ENCODE peak calls at places on chromosomes 1 and 21, in nine cellular contexts. One of them, this sample, is unnamed. For H3K4me1 and H3K36me3, the result is how much of the 10 kb centered on the place peaks cover.

GRCh38 chr1:59967141-59967697 is 40.6 kb upstream of the CYP2J2 start:
- DNase-seq in fibroblast of lung: peak
- DNase-seq in CD4-positive, CD25-positive, alpha-beta regulatory T cell: no peak
- DNase-seq in Caco-2: no peak
- DNase-seq in PC-3: peak
- DNase-seq in uterus: no peak
- DNase-seq in body of pancreas: peak
- DNase-seq in mammary epithelial cell: no peak
- DNase-seq in CD8-positive, alpha-beta T cell: no peak
- DNase-seq in this sample: no peak

GRCh38 chr21:29372063-29372802 is 73.5 kb downstream of the BACH1 start:
- DNase-seq in Caco-2: peak
- DNase-seq in body of pancreas: peak
- DNase-seq in uterus: peak
- DNase-seq in CD4-positive, CD25-positive, alpha-beta regulatory T cell: peak
- DNase-seq in mammary epithelial cell: peak
- DNase-seq in fibroblast of lung: peak
- DNase-seq in CD8-positive, alpha-beta T cell: no peak
- DNase-seq in PC-3: peak
- DNase-seq in this sample: peak

GRCh38 chr1:87024936-87025537 is 110.6 kb downstream of the HS2ST1 start:
- DNase-seq in Caco-2: no peak
- DNase-seq in CD8-positive, alpha-beta T cell: no peak
- DNase-seq in CD4-positive, CD25-positive, alpha-beta regulatory T cell: no peak
- DNase-seq in fibroblast of lung: peak
- DNase-seq in PC-3: peak
- DNase-seq in uterus: no peak
- DNase-seq in body of pancreas: peak
- DNase-seq in mammary epithelial cell: peak
- DNase-seq in this sample: no peak

GRCh38 chr1:220879090-220879508 is at the start of gene HLX:
- DNase-seq in mammary epithelial cell: peak
- DNase-seq in body of pancreas: peak
- DNase-seq in CD4-positive, CD25-positive, alpha-beta regulatory T cell: no peak
- DNase-seq in fibroblast of lung: peak
- DNase-seq in Caco-2: no peak
- DNase-seq in uterus: peak
- DNase-seq in CD8-positive, alpha-beta T cell: no peak
- DNase-seq in PC-3: peak
- DNase-seq in this sample: no peak

GRCh38 chr1:234111458-234112142 is 207.1 kb downstream of the SLC35F3 start:
- DNase-seq in uterus: no peak
- DNase-seq in PC-3: peak
- DNase-seq in Caco-2: peak
- DNase-seq in fibroblast of lung: peak
- DNase-seq in CD4-positive, CD25-positive, alpha-beta regulatory T cell: no peak
- DNase-seq in mammary epithelial cell: peak
- DNase-seq in body of pancreas: peak
- DNase-seq in CD8-positive, alpha-beta T cell: no peak
- DNase-seq in this sample: no peak

GRCh38 chr1:157562515-157562914 is 10.2 kb upstream of the FCRL5 start:
- DNase-seq in CD8-positive, alpha-beta T cell: no peak
- DNase-seq in CD4-positive, CD25-positive, alpha-beta regulatory T cell: no peak
- DNase-seq in Caco-2: no peak
- DNase-seq in body of pancreas: no peak
- DNase-seq in mammary epithelial cell: no peak
- DNase-seq in fibroblast of lung: no peak
- DNase-seq in uterus: no peak
- DNase-seq in PC-3: no peak
- DNase-seq in this sample: no peak

GRCh38 chr1:118304722-118305344 is 119.8 kb upstream of the SPAG17 start:
- DNase-seq in body of pancreas: peak
- DNase-seq in mammary epithelial cell: no peak
- DNase-seq in PC-3: peak
- DNase-seq in CD4-positive, CD25-positive, alpha-beta regulatory T cell: no peak
- DNase-seq in fibroblast of lung: peak
- DNase-seq in CD8-positive, alpha-beta T cell: no peak
- DNase-seq in uterus: no peak
- DNase-seq in Caco-2: no peak
- DNase-seq in this sample: no peak

GRCh38 chr1:119181236-119181635 is 40.8 kb upstream of the WARS2 start:
- DNase-seq in mammary epithelial cell: no peak
- DNase-seq in Caco-2: no peak
- DNase-seq in fibroblast of lung: no peak
- DNase-seq in uterus: no peak
- DNase-seq in CD4-positive, CD25-positive, alpha-beta regulatory T cell: no peak
- DNase-seq in PC-3: no peak
- DNase-seq in CD8-positive, alpha-beta T cell: no peak
- DNase-seq in body of pancreas: no peak
- DNase-seq in this sample: no peak

GRCh38 chr1:175138579-175138978 is 54.0 kb downstream of the KIAA0040 start:
- DNase-seq in mammary epithelial cell: no peak
- DNase-seq in body of pancreas: no peak
- DNase-seq in PC-3: peak
- DNase-seq in CD8-positive, alpha-beta T cell: no peak
- DNase-seq in Caco-2: no peak
- DNase-seq in fibroblast of lung: no peak
- DNase-seq in CD4-positive, CD25-positive, alpha-beta regulatory T cell: no peak
- DNase-seq in uterus: no peak
- DNase-seq in this sample: no peak

GRCh38 chr1:216919033-216919970 is 196.1 kb upstream of the ESRRG start:
- DNase-seq in fibroblast of lung: no peak
- DNase-seq in CD4-positive, CD25-positive, alpha-beta regulatory T cell: no peak
- DNase-seq in uterus: no peak
- DNase-seq in PC-3: no peak
- DNase-seq in CD8-positive, alpha-beta T cell: no peak
- DNase-seq in Caco-2: no peak
- DNase-seq in body of pancreas: no peak
- DNase-seq in mammary epithelial cell: no peak
- DNase-seq in this sample: no peak

GRCh38 chr1:57279909-57280666 is 143.8 kb downstream of the DAB1 start:
- DNase-seq in uterus: no peak
- DNase-seq in mammary epithelial cell: peak
- DNase-seq in PC-3: peak
- DNase-seq in CD8-positive, alpha-beta T cell: no peak
- DNase-seq in fibroblast of lung: no peak
- DNase-seq in body of pancreas: no peak
- DNase-seq in Caco-2: peak
- DNase-seq in CD4-positive, CD25-positive, alpha-beta regulatory T cell: no peak
- DNase-seq in this sample: no peak

GRCh38 chr1:65832296-65832695 is 39.6 kb downstream of the PDE4B start:
- DNase-seq in body of pancreas: no peak
- DNase-seq in mammary epithelial cell: no peak
- DNase-seq in CD4-positive, CD25-positive, alpha-beta regulatory T cell: no peak
- DNase-seq in Caco-2: no peak
- DNase-seq in fibroblast of lung: peak
- DNase-seq in PC-3: no peak
- DNase-seq in CD8-positive, alpha-beta T cell: no peak
- DNase-seq in uterus: no peak
- DNase-seq in this sample: no peak

GRCh38 chr1:41713557-41714327 is 205.0 kb downstream of the HIVEP3 start:
- DNase-seq in PC-3: peak
- DNase-seq in uterus: peak
- DNase-seq in Caco-2: no peak
- DNase-seq in mammary epithelial cell: peak
- DNase-seq in CD4-positive, CD25-positive, alpha-beta regulatory T cell: no peak
- DNase-seq in CD8-positive, alpha-beta T cell: no peak
- DNase-seq in fibroblast of lung: peak
- DNase-seq in body of pancreas: no peak
- DNase-seq in this sample: no peak

GRCh38 chr1:162755306-162755705 is 35.2 kb upstream of the HSD17B7 start:
- DNase-seq in fibroblast of lung: no peak
- DNase-seq in mammary epithelial cell: no peak
- DNase-seq in Caco-2: no peak
- DNase-seq in body of pancreas: no peak
- DNase-seq in CD4-positive, CD25-positive, alpha-beta regulatory T cell: no peak
- DNase-seq in PC-3: no peak
- DNase-seq in CD8-positive, alpha-beta T cell: no peak
- DNase-seq in uterus: no peak
- DNase-seq in this sample: no peak

GRCh38 chr1:231160851-231161710 is 777 bp upstream of the TRIM67 start:
- DNase-seq in fibroblast of lung: no peak
- DNase-seq in PC-3: no peak
- DNase-seq in CD4-positive, CD25-positive, alpha-beta regulatory T cell: no peak
- DNase-seq in uterus: no peak
- DNase-seq in body of pancreas: no peak
- DNase-seq in mammary epithelial cell: no peak
- DNase-seq in Caco-2: no peak
- DNase-seq in CD8-positive, alpha-beta T cell: no peak
- DNase-seq in this sample: no peak

GRCh38 chr1:81237531-81238528 is 562.9 kb upstream of the ADGRL2 start:
- DNase-seq in CD8-positive, alpha-beta T cell: no peak
- DNase-seq in fibroblast of lung: no peak
- DNase-seq in PC-3: no peak
- DNase-seq in mammary epithelial cell: peak
- DNase-seq in CD4-positive, CD25-positive, alpha-beta regulatory T cell: no peak
- DNase-seq in Caco-2: no peak
- DNase-seq in body of pancreas: no peak
- DNase-seq in uterus: no peak
- DNase-seq in this sample: no peak

DNA sequence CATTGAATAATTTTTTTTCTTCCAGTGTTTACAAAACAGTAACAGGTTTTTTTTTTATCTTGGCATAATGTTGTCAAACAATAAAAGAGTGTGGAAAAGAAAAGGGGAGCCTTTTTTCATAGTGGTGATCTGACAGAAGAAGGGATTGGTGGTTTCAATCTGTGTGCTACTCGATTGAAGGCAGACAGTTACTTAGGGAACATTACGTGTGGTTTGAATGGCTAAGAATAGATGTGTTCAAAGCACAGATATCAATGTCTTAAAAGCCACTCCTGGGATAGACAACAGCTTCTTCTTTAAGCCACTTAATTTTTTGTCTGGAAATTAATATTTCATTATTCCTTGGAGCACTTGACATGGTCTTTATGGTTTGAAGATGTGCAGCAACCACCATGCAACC is 558.6 kb upstream of the ADGRL2 start:
- DNase-seq in mammary epithelial cell: no peak
- DNase-seq in CD8-positive, alpha-beta T cell: no peak
- DNase-seq in uterus: no peak
- DNase-seq in CD4-positive, CD25-positive, alpha-beta regulatory T cell: no peak
- DNase-seq in PC-3: no peak
- DNase-seq in fibroblast of lung: no peak
- DNase-seq in Caco-2: no peak
- DNase-seq in body of pancreas: no peak
- DNase-seq in this sample: no peak
- H3K4me3 ChIP-seq in mammary epithelial cell: no peak
- H3K4me3 ChIP-seq in CD8-positive, alpha-beta T cell: no peak
- H3K4me3 ChIP-seq in uterus: no peak
- H3K4me3 ChIP-seq in CD4-positive, CD25-positive, alpha-beta regulatory T cell: no peak
- H3K4me3 ChIP-seq in PC-3: no peak
- H3K4me3 ChIP-seq in fibroblast of lung: no peak
- H3K4me3 ChIP-seq in Caco-2: no peak
- H3K4me3 ChIP-seq in body of pancreas: no peak
- H3K4me3 ChIP-seq in this sample: no peak

DNA sequence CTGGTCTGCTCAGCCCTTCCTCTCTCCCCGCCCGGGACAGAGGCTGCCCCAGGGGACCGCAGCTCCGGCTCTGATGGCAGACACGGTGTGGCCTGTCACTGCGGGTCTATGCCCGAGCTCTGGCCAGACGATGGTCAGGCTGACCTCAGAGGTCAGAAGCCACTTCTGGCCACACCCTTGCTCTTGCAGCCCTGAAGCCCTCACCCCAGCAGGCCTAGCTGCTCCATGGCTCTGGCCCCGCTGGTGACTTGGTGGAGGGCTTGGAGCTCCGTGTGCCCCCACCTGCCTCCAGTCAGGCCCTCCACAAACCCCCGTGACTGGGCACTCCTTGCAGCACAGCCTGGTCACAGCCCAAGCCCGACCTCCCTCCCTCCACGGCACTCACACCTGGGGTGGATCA is 47.6 kb downstream of the PRDM16 start:
- DNase-seq in CD8-positive, alpha-beta T cell: no peak
- DNase-seq in PC-3: no peak
- DNase-seq in body of pancreas: no peak
- DNase-seq in uterus: no peak
- DNase-seq in CD4-positive, CD25-positive, alpha-beta regulatory T cell: no peak
- DNase-seq in mammary epithelial cell: no peak
- DNase-seq in fibroblast of lung: no peak
- DNase-seq in Caco-2: no peak
- DNase-seq in this sample: no peak
- H3K4me1 ChIP-seq in CD8-positive, alpha-beta T cell: under half
- H3K4me1 ChIP-seq in PC-3: under half
- H3K4me1 ChIP-seq in body of pancreas: half or more
- H3K4me1 ChIP-seq in uterus: under half
- H3K4me1 ChIP-seq in CD4-positive, CD25-positive, alpha-beta regulatory T cell: under half
- H3K4me1 ChIP-seq in mammary epithelial cell: under half
- H3K4me1 ChIP-seq in fibroblast of lung: under half
- H3K4me1 ChIP-seq in Caco-2: under half
- H3K4me1 ChIP-seq in this sample: under half

GRCh38 chr1:29311352-29312030 is 75.2 kb downstream of the PTPRU start:
- DNase-seq in CD4-positive, CD25-positive, alpha-beta regulatory T cell: no peak
- DNase-seq in uterus: no peak
- DNase-seq in fibroblast of lung: no peak
- DNase-seq in mammary epithelial cell: no peak
- DNase-seq in PC-3: no peak
- DNase-seq in body of pancreas: no peak
- DNase-seq in Caco-2: no peak
- DNase-seq in CD8-positive, alpha-beta T cell: no peak
- DNase-seq in this sample: no peak
- H3K36me3 ChIP-seq in CD4-positive, CD25-positive, alpha-beta regulatory T cell: under half
- H3K36me3 ChIP-seq in uterus: under half
- H3K36me3 ChIP-seq in fibroblast of lung: under half
- H3K36me3 ChIP-seq in mammary epithelial cell: under half
- H3K36me3 ChIP-seq in PC-3: under half
- H3K36me3 ChIP-seq in body of pancreas: under half
- H3K36me3 ChIP-seq in Caco-2: under half
- H3K36me3 ChIP-seq in CD8-positive, alpha-beta T cell: under half
- H3K36me3 ChIP-seq in this sample: under half

DNA sequence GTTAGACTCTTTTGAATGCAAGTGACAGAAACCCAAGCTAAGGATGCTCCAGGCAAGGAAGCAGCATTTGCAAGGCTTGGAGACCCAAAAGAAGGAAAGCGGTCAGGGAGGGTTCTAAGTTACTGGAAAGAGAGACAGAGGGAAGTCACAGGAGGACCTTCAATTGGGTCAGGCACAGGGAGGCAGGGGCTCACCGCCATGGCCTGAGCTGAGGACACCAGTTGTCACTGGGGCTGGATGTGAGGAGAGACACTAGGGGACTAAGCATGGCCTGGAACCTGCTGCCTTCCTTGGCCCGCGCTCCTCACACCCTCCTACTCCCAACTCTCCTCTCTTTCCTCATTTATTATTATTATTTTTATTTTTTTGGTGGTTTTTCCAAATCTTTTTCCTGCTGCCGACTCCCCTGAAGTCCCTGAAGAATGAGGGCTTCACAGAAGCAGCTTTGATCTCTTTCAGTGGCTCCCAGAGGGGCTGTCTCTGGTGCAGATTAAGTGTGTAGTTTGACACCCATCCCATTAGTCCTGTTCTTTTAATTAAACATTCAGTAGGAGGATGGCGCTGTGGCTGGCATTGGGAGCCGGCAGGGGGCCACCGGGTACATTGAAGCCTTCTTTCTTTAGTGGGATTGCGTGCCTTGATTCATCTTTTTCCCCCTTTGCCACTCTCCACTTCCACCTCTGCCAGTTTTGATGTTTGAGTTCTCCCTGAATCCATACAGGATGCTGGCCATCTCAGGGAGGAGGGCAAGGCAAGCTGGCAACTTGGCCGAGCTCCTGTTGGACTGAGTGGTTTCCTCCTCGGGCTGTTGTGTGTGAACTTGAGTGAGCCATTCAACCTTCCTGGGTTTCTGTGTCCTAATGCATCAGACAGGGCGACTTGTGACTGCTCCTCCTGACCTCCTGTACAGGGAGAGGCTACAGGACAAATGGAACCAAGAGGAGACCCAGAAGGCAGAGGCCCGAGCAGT is 59.3 kb downstream of the MDM4 start:
- DNase-seq in PC-3: no peak
- DNase-seq in Caco-2: no peak
- DNase-seq in body of pancreas: no peak
- DNase-seq in mammary epithelial cell: no peak
- DNase-seq in fibroblast of lung: no peak
- DNase-seq in CD8-positive, alpha-beta T cell: no peak
- DNase-seq in CD4-positive, CD25-positive, alpha-beta regulatory T cell: no peak
- DNase-seq in uterus: no peak
- DNase-seq in this sample: no peak
- H3K4me3 ChIP-seq in PC-3: no peak
- H3K4me3 ChIP-seq in Caco-2: no peak
- H3K4me3 ChIP-seq in body of pancreas: no peak
- H3K4me3 ChIP-seq in mammary epithelial cell: no peak
- H3K4me3 ChIP-seq in fibroblast of lung: no peak
- H3K4me3 ChIP-seq in CD8-positive, alpha-beta T cell: no peak
- H3K4me3 ChIP-seq in CD4-positive, CD25-positive, alpha-beta regulatory T cell: no peak
- H3K4me3 ChIP-seq in uterus: no peak
- H3K4me3 ChIP-seq in this sample: no peak